ENCODE peak calls at places on chromosomes 6 and 20, in nine cellular contexts. A, Y, R, J, K, L, C, N and F are unnamed samples.

GRCh38 chr6:93779086-93779858 is 359.9 kb upstream of the EPHA7 start:
- DNase-seq in A (peak; percentile 78), Y (no peak), R (no peak), J (peak; percentile 64), K (peak; percentile 75), L (no peak), C (no peak), N (no peak), F (no peak)

GRCh38 chr20:63151554-63152321 is 64.2 kb downstream of the YTHDF1 start:
- DNase-seq in A (peak; percentile 49), Y (peak; percentile 70), R (no peak), J (no peak), K (peak; percentile 23), L (no peak), C (no peak), N (no peak), F (no peak)

GRCh38 chr20:13382786-13383185 is 161.7 kb downstream of the ISM1 start:
- DNase-seq in A (no peak), Y (no peak), R (no peak), J (no peak), K (no peak), L (no peak), C (no peak), N (no peak), F (no peak)

GRCh38 chr6:20583447-20583806 is 49.2 kb downstream of the CDKAL1 start:
- DNase-seq in A (no peak), Y (no peak), R (no peak), J (no peak), K (no peak), L (no peak), C (no peak), N (no peak), F (no peak)

GRCh38 chr6:81979329-81979728 is 226.8 kb upstream of the TENT5A start:
- DNase-seq in A (no peak), Y (no peak), R (no peak), J (no peak), K (no peak), L (no peak), C (no peak), N (no peak), F (no peak)

GRCh38 chr6:138307816-138308727 is 69.6 kb upstream of the SMIM28 start:
- DNase-seq in A (peak; percentile 47), Y (no peak), R (no peak), J (no peak), K (peak; percentile 66), L (no peak), C (no peak), N (peak; percentile 42), F (no peak)

GRCh38 chr6:125004198-125004597 is 42.0 kb downstream of the RNF217 start:
- DNase-seq in A (peak; percentile 27), Y (no peak), R (no peak), J (no peak), K (no peak), L (no peak), C (no peak), N (no peak), F (no peak)

GRCh38 chr6:41231246-41231645 is 3.1 kb downstream of the TREML4 start:
- DNase-seq in A (no peak), Y (no peak), R (no peak), J (no peak), K (no peak), L (no peak), C (no peak), N (no peak), F (no peak)

GRCh38 chr6:125809771-125810315 is 19.1 kb downstream of the NCOA7 start:
- DNase-seq in A (no peak), Y (no peak), R (no peak), J (no peak), K (no peak), L (no peak), C (no peak), N (no peak), F (no peak)

GRCh38 chr6:25454141-25454540 is 175.0 kb downstream of the CARMIL1 start:
- DNase-seq in A (peak; percentile 13), Y (no peak), R (no peak), J (no peak), K (peak; percentile 46), L (no peak), C (no peak), N (no peak), F (no peak)

GRCh38 chr6:34237722-34238506 is 1.2 kb downstream of the HMGA1 start:
- DNase-seq in A (peak; percentile 32), Y (peak; percentile 79), R (peak; percentile 79), J (peak; percentile 79), K (peak; percentile 77), L (peak; percentile 93), C (peak; percentile 88), N (peak; percentile 68), F (no peak)

GRCh38 chr6:16275230-16275574 is 36.8 kb downstream of the GMPR start:
- DNase-seq in A (no peak), Y (no peak), R (no peak), J (no peak), K (no peak), L (no peak), C (no peak), N (no peak), F (no peak)

GRCh38 chr20:34621383-34622367 is 55.2 kb downstream of the PIGU start:
- DNase-seq in A (peak; percentile 47), Y (no peak), R (no peak), J (peak; percentile 17), K (peak; percentile 57), L (no peak), C (no peak), N (peak; percentile 58), F (no peak)

GRCh38 chr6:44653091-44653490 is 265.6 kb downstream of the CDC5L start:
- DNase-seq in A (no peak), Y (no peak), R (no peak), J (no peak), K (no peak), L (no peak), C (no peak), N (no peak), F (no peak)

GRCh38 chr6:1024587-1024986 is 287.3 kb upstream of the FOXQ1 start:
- DNase-seq in A (no peak), Y (no peak), R (no peak), J (no peak), K (peak; percentile 96), L (no peak), C (no peak), N (peak; percentile 17), F (no peak)

GRCh38 chr20:37944456-37944981 is 41.6 kb downstream of the VSTM2L start:
- DNase-seq in A (no peak), Y (peak; percentile 66), R (no peak), J (no peak), K (no peak), L (no peak), C (peak; percentile 74), N (no peak), F (no peak)

GRCh38 chr20:52312131-52312729 is 120.7 kb upstream of the ZFP64 start:
- DNase-seq in A (peak; percentile 78), Y (no peak), R (peak; percentile 76), J (peak; percentile 74), K (peak; percentile 33), L (peak; percentile 86), C (no peak), N (peak; percentile 22), F (peak; percentile 47)

GRCh38 chr6:151721671-151722070 is 85.8 kb upstream of the ESR1 start:
- DNase-seq in A (no peak), Y (no peak), R (no peak), J (no peak), K (no peak), L (peak; percentile 85), C (no peak), N (no peak), F (no peak)

GRCh38 chr6:69624944-69625343 is 171.9 kb downstream of the LMBRD1 start:
- DNase-seq in A (no peak), Y (no peak), R (no peak), J (no peak), K (peak; percentile 1), L (no peak), C (no peak), N (no peak), F (no peak)

GRCh38 chr20:2093200-2093781 is 8.3 kb upstream of the STK35 start:
- DNase-seq in A (no peak), Y (no peak), R (peak; percentile 19), J (peak; percentile 82), K (peak; percentile 17), L (peak; percentile 78), C (no peak), N (peak; percentile 21), F (no peak)

GRCh38 chr6:111482959-111483735 is at the start of gene REV3L:
- DNase-seq in A (peak; percentile 90), Y (peak; percentile 95), R (peak; percentile 88), J (peak; percentile 96), K (peak; percentile 93), L (peak; percentile 96), C (peak; percentile 98), N (peak; percentile 92), F (no peak)
- H3K4me3 ChIP-seq in A (peak within 1 kb of the TSS; percentile 49), Y (peak within 1 kb of the TSS; percentile 91), R (peak within 1 kb of the TSS; percentile 93), J (peak within 1 kb of the TSS; percentile 96), K (peak within 1 kb of the TSS; percentile 96), L (peak within 1 kb of the TSS; percentile 90), C (peak within 1 kb of the TSS; percentile 99), N (peak within 1 kb of the TSS; percentile 93), F (peak within 1 kb of the TSS; percentile 89)

GRCh38 chr6:148760143-148760505 is 13.3 kb downstream of the UST start:
- DNase-seq in A (no peak), Y (no peak), R (no peak), J (no peak), K (no peak), L (no peak), C (no peak), N (no peak), F (no peak)
- H3K4me3 ChIP-seq in A (no peak overlapping the region), Y (no peak overlapping the region), R (peak overlapping the region; percentile 46), J (no peak overlapping the region), K (peak overlapping the region; percentile 35), L (no peak overlapping the region), C (no peak overlapping the region), N (no peak overlapping the region), F (no peak overlapping the region)

GRCh38 chr6:131946992-131947955 is 3.9 kb downstream of the CCN2 start:
- DNase-seq in A (peak; percentile 74), Y (no peak), R (no peak), J (no peak), K (no peak), L (no peak), C (no peak), N (no peak), F (no peak)
- H3K4me3 ChIP-seq in A (no peak overlapping the region), Y (peak overlapping the region; percentile 67), R (no peak overlapping the region), J (no peak overlapping the region), K (peak overlapping the region; percentile 18), L (no peak overlapping the region), C (no peak overlapping the region), N (no peak overlapping the region), F (no peak overlapping the region)

DNA sequence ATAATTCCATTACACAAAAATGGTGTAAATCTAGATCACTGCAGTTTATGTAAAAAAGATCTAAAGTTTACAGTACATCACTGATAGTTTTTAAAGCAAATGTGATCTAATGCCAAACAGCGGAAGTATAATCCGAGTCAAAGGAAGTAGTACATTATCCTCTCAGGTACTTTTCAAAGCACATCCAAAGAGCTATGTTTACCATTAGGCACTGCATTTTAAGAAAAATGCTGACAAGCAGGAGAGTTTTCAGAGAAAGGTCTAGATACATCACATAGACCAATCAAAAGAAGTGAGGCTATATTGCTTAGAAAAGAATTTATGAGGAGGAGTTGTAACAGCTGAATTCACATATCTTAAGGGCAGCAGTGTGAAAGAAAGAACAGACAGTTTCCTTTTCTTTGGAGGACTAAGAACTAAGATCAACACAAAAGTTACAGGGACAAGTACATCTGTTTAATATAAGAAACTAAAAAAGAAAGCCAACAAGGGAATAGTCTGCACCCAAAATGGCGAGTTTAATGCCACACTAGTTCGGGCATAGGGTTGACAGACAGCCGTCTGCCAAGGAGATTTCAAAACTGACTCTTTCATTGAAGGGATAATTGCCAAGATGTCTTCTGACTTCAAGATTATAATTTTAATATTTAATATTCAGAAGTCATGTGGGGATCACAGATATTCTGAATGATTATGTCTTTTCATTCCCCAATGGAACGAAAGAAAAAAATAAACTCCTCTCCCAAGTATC is 1.4 kb downstream of the ZNF184 start:
- DNase-seq in A (no peak), Y (no peak), R (no peak), J (no peak), K (no peak), L (peak; percentile 54), C (no peak), N (no peak), F (no peak)
- H3K4me3 ChIP-seq in A (peak overlapping the region; percentile 72), Y (no peak overlapping the region), R (peak overlapping the region; percentile 85), J (peak overlapping the region; percentile 96), K (peak overlapping the region; percentile 81), L (peak overlapping the region; percentile 81), C (no peak overlapping the region), N (peak overlapping the region; percentile 54), F (peak overlapping the region; percentile 93)